ENCODE peak calls at places on chromosomes 5 and 9, in nine cellular contexts. U, C, G, Y, F, O, E, R and A are unnamed samples.

GRCh38 chr5:170451764-170452365 is 52.0 kb upstream of the KCNIP1 start:
- DNase-seq in C (no peak), O (no peak), R (no peak), U (no peak), Y (no peak), G (no peak), E (no peak), F (no peak), A (no peak)

GRCh38 chr9:34177906-34178697 is 741 bp upstream of the UBAP1 start:
- DNase-seq in G (no peak), U (no peak), C (peak; percentile 35), O (no peak), Y (no peak), F (no peak), E (no peak), R (no peak), A (no peak)

GRCh38 chr9:104177003-104177611 is 83.0 kb downstream of the SMC2 start:
- DNase-seq in C (no peak), R (no peak), O (peak; percentile 16), U (no peak), E (no peak), F (no peak), Y (no peak), G (no peak), A (no peak)

GRCh38 chr9:114789006-114789405 is 16.8 kb downstream of the TNFSF15 start:
- DNase-seq in R (no peak), U (no peak), G (no peak), C (no peak), E (no peak), O (no peak), F (no peak), Y (no peak), A (no peak)

GRCh38 chr9:97811534-97812246 is 41.3 kb upstream of the FOXE1 start:
- DNase-seq in C (no peak), Y (peak; percentile 41), G (no peak), R (no peak), F (no peak), E (peak; percentile 44), U (no peak), O (no peak), A (no peak)

GRCh38 chr5:19555436-19555835 is 432.6 kb downstream of the CDH18 start:
- DNase-seq in R (no peak), F (no peak), C (no peak), O (peak; percentile 59), G (no peak), E (no peak), Y (no peak), U (no peak), A (no peak)

GRCh38 chr5:110815916-110816605 is 77.3 kb downstream of the SLC25A46 start:
- DNase-seq in R (no peak), F (no peak), C (no peak), G (no peak), E (no peak), O (no peak), U (no peak), Y (no peak), A (no peak)

GRCh38 chr5:91235194-91235793 is 147.8 kb downstream of the ARRDC3 start:
- DNase-seq in E (no peak), O (no peak), F (no peak), C (no peak), G (no peak), R (no peak), U (no peak), Y (no peak), A (no peak)

GRCh38 chr5:142597546-142598337 is 88.1 kb downstream of the FGF1 start:
- DNase-seq in R (no peak), C (no peak), G (no peak), U (no peak), Y (peak; percentile 85), O (no peak), E (no peak), F (no peak), A (peak; percentile 59)

GRCh38 chr9:81588148-81588874 is 101.0 kb downstream of the TLE1 start:
- DNase-seq in E (peak; percentile 56), U (no peak), Y (no peak), G (no peak), F (peak; percentile 72), R (peak; percentile 63), C (no peak), O (no peak), A (no peak)

GRCh38 chr5:107670028-107670926 is 460 bp downstream of the EFNA5 start:
- DNase-seq in R (peak; percentile 40), E (peak; percentile 30), G (no peak), O (peak; percentile 49), C (peak; percentile 80), Y (no peak), F (peak; percentile 23), U (peak; percentile 37), A (peak; percentile 4)

GRCh38 chr5:6745706-6746217 is 32.5 kb downstream of the TENT4A start:
- DNase-seq in G (no peak), F (no peak), C (no peak), R (no peak), U (no peak), Y (no peak), E (no peak), O (peak; percentile 25), A (no peak)

GRCh38 chr9:17802249-17802857 is 223.5 kb downstream of the SH3GL2 start:
- DNase-seq in E (no peak), R (no peak), O (no peak), G (no peak), U (no peak), Y (no peak), C (no peak), F (no peak), A (no peak)

GRCh38 chr9:120982851-120983250 is 56.3 kb upstream of the TRAF1 start:
- DNase-seq in G (no peak), R (no peak), U (no peak), C (no peak), F (no peak), Y (no peak), O (no peak), E (no peak), A (no peak)

GRCh38 chr9:73532985-73533384 is 381.3 kb downstream of the ANXA1 start:
- DNase-seq in O (no peak), F (no peak), C (no peak), E (no peak), G (no peak), U (no peak), R (no peak), Y (no peak), A (no peak)

GRCh38 chr9:73539881-73540280 is 388.2 kb downstream of the ANXA1 start:
- DNase-seq in G (no peak), U (no peak), O (no peak), F (no peak), Y (no peak), E (no peak), R (no peak), C (no peak), A (no peak)

GRCh38 chr9:73537561-73537960 is 385.9 kb downstream of the ANXA1 start:
- DNase-seq in U (no peak), E (no peak), O (no peak), G (no peak), Y (no peak), F (no peak), C (no peak), R (no peak), A (no peak)

GRCh38 chr9:73531658-73532057 is 380.0 kb downstream of the ANXA1 start:
- DNase-seq in F (no peak), Y (no peak), U (no peak), O (no peak), E (no peak), G (no peak), R (no peak), C (no peak), A (no peak)

GRCh38 chr9:73536403-73536802 is 384.7 kb downstream of the ANXA1 start:
- DNase-seq in U (no peak), R (no peak), O (no peak), C (no peak), Y (no peak), E (no peak), F (no peak), G (no peak), A (no peak)
- H3K27ac ChIP-seq in U (no peak overlapping the region), R (no peak overlapping the region), O (no peak overlapping the region), C (no peak overlapping the region), Y (no peak overlapping the region), E (no peak overlapping the region), F (no peak overlapping the region), G (no peak overlapping the region), A (no peak overlapping the region)

DNA sequence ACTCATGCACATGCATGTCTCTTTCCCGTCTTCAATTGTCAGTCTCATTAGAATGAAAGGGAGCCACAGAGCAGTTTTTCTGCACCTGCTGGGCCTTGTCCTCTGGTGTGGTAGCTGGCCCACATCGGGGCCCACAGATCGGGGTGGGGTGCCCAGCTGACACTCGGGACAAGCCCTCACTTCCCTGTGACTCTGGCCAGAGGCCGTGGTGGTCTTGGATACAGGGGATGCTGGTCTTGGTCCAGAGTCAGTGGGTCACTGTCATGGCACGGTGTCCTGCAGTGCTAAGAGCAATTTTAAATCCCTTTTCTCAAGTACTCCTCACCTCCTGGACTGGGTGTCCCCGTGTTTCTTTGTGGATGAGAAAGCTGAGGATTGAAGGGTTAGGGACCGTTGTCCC is 193.2 kb downstream of the CACNA1B start:
- DNase-seq in E (no peak), Y (no peak), F (no peak), U (no peak), G (peak; percentile 34), R (no peak), O (no peak), C (no peak), A (peak; percentile 26)
- TF ChIP-seq CTCF in E (no peak), Y (no peak), F (no peak), U (no peak), G (no peak), R (no peak), O (no peak), C (no peak), A (no peak)

DNA sequence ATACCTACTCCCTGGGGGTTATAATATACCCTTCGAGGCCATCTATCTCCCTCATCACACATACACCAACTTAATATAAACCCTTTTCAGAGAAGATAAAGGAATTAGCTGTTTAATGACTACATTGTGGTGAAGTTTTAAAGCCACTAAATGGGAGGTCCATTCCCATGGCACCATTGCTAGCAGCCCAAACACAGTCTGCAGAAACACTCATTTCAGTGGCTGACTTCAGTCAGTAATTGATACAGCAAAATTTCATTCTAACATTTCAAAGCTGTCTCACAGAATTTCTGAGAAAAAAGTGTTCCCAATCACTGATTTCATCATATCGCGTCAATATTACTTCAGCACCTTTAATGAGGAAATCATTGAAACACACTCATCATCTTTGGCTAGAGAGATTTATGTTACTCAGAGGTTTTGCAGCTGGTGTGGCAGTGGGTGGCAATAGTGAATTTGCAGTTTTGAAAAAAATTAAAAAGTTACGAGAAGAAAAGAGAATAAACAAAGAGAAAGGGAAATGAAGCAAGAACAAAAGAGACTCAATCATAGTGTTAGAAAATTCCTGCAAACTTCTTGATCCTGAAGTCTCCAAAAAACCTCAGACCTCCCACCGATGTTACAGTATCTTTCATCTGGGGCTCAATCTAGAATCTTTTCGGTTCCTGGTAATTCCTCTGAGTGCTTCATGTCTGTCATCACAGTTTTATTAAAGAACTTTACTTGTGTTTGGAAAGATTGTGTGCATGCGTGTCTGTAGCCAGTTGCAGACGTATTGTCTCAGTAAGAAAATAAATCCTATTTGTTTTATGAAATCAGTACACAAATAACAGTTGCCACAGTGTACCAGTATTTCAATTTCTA is 105.0 kb downstream of the ERCC6L2 start:
- DNase-seq in Y (no peak), G (no peak), F (no peak), O (no peak), E (no peak), U (no peak), C (no peak), R (no peak), A (no peak)
- H3K27ac ChIP-seq in Y (no peak overlapping the region), G (no peak overlapping the region), F (no peak overlapping the region), O (no peak overlapping the region), E (no peak overlapping the region), U (no peak overlapping the region), C (no peak overlapping the region), R (no peak overlapping the region), A (no peak overlapping the region)

GRCh38 chr9:122265265-122265900 is 701 bp downstream of the MRRF start:
- DNase-seq in R (peak; percentile 36), Y (no peak), U (no peak), O (no peak), G (no peak), E (no peak), F (no peak), C (no peak), A (no peak)
- TF ChIP-seq CTCF in R (no peak), Y (no peak), U (no peak), O (no peak), G (no peak), E (no peak), F (no peak), C (no peak), A (no peak)